ENCODE peak calls at places on chromosomes 16 and 17, in five cellular contexts. One of them, this sample, is unnamed.
A peak's percentile ranks its signal among the peaks of the same experiment; 100 is the strongest.

GRCh38 chr16:20300312-20301097 is 26.8 kb downstream of the GP2 start:
- DNase-seq in body of pancreas: peak; percentile 69
- DNase-seq in ovary: peak; percentile 12
- DNase-seq in Peyer's patch: no peak
- DNase-seq in H54: peak; percentile 64
- DNase-seq in this sample: peak; percentile 40

GRCh38 chr16:5207001-5207523 is 109.5 kb upstream of the EEF2KMT start:
- DNase-seq in body of pancreas: no peak
- DNase-seq in ovary: no peak
- DNase-seq in Peyer's patch: no peak
- DNase-seq in H54: no peak
- DNase-seq in this sample: no peak

GRCh38 chr17:10984163-10984562 is 146.3 kb upstream of the PIRT start:
- DNase-seq in body of pancreas: no peak
- DNase-seq in ovary: no peak
- DNase-seq in Peyer's patch: no peak
- DNase-seq in H54: no peak
- DNase-seq in this sample: no peak

GRCh38 chr17:57724038-57724728 is 20.9 kb downstream of the CCDC182 start:
- DNase-seq in body of pancreas: no peak
- DNase-seq in ovary: no peak
- DNase-seq in Peyer's patch: no peak
- DNase-seq in H54: no peak
- DNase-seq in this sample: peak; percentile 42

GRCh38 chr16:50519001-50519400 is 29.2 kb upstream of the NKD1 start:
- DNase-seq in body of pancreas: no peak
- DNase-seq in ovary: no peak
- DNase-seq in Peyer's patch: no peak
- DNase-seq in H54: no peak
- DNase-seq in this sample: no peak

GRCh38 chr16:83744521-83744981 is 63.2 kb upstream of the HSBP1 start:
- DNase-seq in body of pancreas: no peak
- DNase-seq in ovary: no peak
- DNase-seq in Peyer's patch: peak; percentile 33
- DNase-seq in H54: peak; percentile 74
- DNase-seq in this sample: no peak

GRCh38 chr17:77444653-77445029 is 303.9 kb downstream of the SEC14L1 start:
- DNase-seq in body of pancreas: no peak
- DNase-seq in ovary: peak; percentile 79
- DNase-seq in Peyer's patch: no peak
- DNase-seq in H54: no peak
- DNase-seq in this sample: no peak

GRCh38 chr16:86576591-86577313 is 1.6 kb upstream of the FOXL1 start:
- DNase-seq in body of pancreas: no peak
- DNase-seq in ovary: no peak
- DNase-seq in Peyer's patch: no peak
- DNase-seq in H54: no peak
- DNase-seq in this sample: no peak

GRCh38 chr17:15398736-15399331 is 57.4 kb upstream of the TEKT3 start:
- DNase-seq in body of pancreas: no peak
- DNase-seq in ovary: no peak
- DNase-seq in Peyer's patch: no peak
- DNase-seq in H54: peak; percentile 42
- DNase-seq in this sample: no peak

DNA sequence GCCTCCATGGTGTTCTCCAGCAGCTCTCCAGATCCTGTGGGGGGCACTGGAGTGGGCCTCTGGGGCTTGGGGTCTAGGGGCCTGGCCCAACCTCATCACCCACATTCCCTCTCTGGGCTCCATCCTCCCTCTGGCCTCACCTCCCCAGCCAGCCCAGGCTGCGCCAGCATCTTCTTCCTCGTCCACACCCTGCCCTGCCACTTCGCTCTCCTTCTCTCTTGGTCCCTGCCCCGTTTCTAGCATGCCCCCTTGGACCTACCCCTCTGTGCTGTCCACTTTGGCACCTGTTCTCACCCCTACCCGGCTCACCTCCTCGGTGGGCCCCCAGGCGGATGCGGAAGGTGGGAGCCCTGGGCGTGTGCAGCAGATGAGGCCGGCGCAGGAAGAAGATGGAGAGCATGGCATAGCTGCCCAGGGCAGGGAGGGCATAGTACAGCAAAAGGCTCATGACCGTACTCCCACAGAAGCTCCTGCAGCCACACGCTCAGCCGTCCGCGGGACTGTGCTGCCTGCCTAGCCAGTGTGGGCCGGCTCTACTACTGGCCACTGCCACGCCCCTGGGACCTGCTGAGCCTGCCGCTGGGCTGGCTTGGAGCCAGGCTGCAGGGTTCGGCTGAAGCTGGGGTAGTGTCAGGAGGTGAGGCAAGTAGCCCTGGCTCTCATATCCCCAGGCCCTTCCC is at the start of gene GDPD3:
- DNase-seq in body of pancreas: no peak
- DNase-seq in ovary: no peak
- DNase-seq in Peyer's patch: no peak
- DNase-seq in H54: peak; percentile 70
- DNase-seq in this sample: no peak
- TF ChIP-seq POLR2A in body of pancreas: no peak
- TF ChIP-seq POLR2A in ovary: no peak
- TF ChIP-seq POLR2A in Peyer's patch: peak; percentile 63
- TF ChIP-seq POLR2A in H54: no peak
- TF ChIP-seq POLR2A in this sample: no peak

GRCh38 chr17:48995332-48995870 is 1.8 kb upstream of the IGF2BP1 start:
- DNase-seq in body of pancreas: no peak
- DNase-seq in ovary: no peak
- DNase-seq in Peyer's patch: no peak
- DNase-seq in H54: no peak
- DNase-seq in this sample: no peak
- TF ChIP-seq POLR2A in body of pancreas: no peak
- TF ChIP-seq POLR2A in ovary: no peak
- TF ChIP-seq POLR2A in Peyer's patch: no peak
- TF ChIP-seq POLR2A in H54: no peak
- TF ChIP-seq POLR2A in this sample: no peak

GRCh38 chr17:75239214-75239613 is 22.2 kb downstream of the GGA3 start:
- DNase-seq in body of pancreas: no peak
- DNase-seq in ovary: no peak
- DNase-seq in Peyer's patch: no peak
- DNase-seq in H54: no peak
- DNase-seq in this sample: no peak

GRCh38 chr17:75238684-75239191 is 22.7 kb downstream of the GGA3 start:
- DNase-seq in body of pancreas: peak; percentile 66
- DNase-seq in ovary: peak; percentile 53
- DNase-seq in Peyer's patch: peak; percentile 47
- DNase-seq in H54: peak; percentile 87
- DNase-seq in this sample: peak; percentile 79

GRCh38 chr17:75239778-75240393 is 21.5 kb downstream of the GGA3 start:
- DNase-seq in body of pancreas: no peak
- DNase-seq in ovary: no peak
- DNase-seq in Peyer's patch: no peak
- DNase-seq in H54: no peak
- DNase-seq in this sample: no peak

GRCh38 chr17:75238020-75238580 is 23.3 kb downstream of the GGA3 start:
- DNase-seq in body of pancreas: no peak
- DNase-seq in ovary: no peak
- DNase-seq in Peyer's patch: no peak
- DNase-seq in H54: no peak
- DNase-seq in this sample: no peak

DNA sequence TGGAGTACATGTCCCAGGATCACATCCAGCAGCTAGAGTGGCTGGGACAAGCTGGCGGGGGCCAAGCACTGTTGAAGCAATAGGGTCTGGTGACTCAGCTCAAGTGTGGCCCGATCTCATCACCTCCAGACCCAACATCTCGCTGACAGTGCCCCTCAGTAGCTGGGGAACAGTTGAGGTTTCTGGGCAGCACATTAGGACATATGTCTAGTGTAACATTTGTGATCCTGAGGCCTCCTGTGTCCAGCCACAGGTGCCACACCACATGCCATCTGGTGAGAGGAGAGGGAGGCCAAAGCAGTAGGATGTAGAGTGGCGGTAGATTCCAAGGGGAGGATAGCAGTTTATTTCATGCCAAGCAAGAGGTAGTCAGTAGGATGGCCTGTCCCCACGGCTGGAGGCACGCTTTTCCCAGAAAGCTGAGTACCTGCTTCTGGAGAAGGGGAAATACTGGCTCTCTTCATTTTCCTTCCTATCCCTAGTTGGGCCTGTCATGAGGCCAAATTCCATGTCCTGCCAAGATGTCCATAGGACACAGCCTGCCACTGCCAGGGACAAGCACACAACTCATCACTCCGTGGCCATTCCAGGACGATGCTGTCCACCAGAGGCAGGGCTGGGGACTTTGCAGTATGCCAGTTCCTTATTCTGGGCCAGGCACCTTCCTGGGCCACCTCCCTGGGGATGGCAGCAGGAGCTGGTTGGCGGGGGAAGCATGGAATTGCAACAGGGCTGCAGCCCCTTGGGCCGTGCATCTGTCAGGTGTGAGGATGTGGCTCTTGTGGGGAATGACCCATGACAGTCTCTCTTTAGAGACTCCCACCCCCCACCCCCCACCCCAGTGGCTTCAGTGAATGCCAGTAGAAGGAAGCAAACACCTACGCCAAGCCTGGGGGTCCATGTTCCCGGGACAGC is 24.0 kb downstream of the GGA3 start:
- DNase-seq in body of pancreas: no peak
- DNase-seq in ovary: no peak
- DNase-seq in Peyer's patch: no peak
- DNase-seq in H54: no peak
- DNase-seq in this sample: no peak
- TF ChIP-seq POLR2A in body of pancreas: no peak
- TF ChIP-seq POLR2A in ovary: no peak
- TF ChIP-seq POLR2A in Peyer's patch: no peak
- TF ChIP-seq POLR2A in H54: no peak
- TF ChIP-seq POLR2A in this sample: peak; percentile 31

GRCh38 chr16:58024347-58024672 is 1.2 kb upstream of the MMP15 start:
- DNase-seq in body of pancreas: no peak
- DNase-seq in ovary: no peak
- DNase-seq in Peyer's patch: no peak
- DNase-seq in H54: no peak
- DNase-seq in this sample: no peak

GRCh38 chr16:58019866-58020538 is 5.6 kb upstream of the MMP15 start:
- DNase-seq in body of pancreas: no peak
- DNase-seq in ovary: no peak
- DNase-seq in Peyer's patch: no peak
- DNase-seq in H54: no peak
- DNase-seq in this sample: no peak

GRCh38 chr16:58020628-58021521 is 4.7 kb upstream of the MMP15 start:
- DNase-seq in body of pancreas: peak; percentile 82
- DNase-seq in ovary: peak; percentile 73
- DNase-seq in Peyer's patch: peak; percentile 56
- DNase-seq in H54: no peak
- DNase-seq in this sample: no peak

GRCh38 chr16:58022601-58023371 is 2.8 kb upstream of the MMP15 start:
- DNase-seq in body of pancreas: peak; percentile 81
- DNase-seq in ovary: peak; percentile 81
- DNase-seq in Peyer's patch: no peak
- DNase-seq in H54: peak; percentile 79
- DNase-seq in this sample: no peak

GRCh38 chr16:58021661-58022551 is 3.6 kb upstream of the MMP15 start:
- DNase-seq in body of pancreas: no peak
- DNase-seq in ovary: no peak
- DNase-seq in Peyer's patch: no peak
- DNase-seq in H54: peak; percentile 65
- DNase-seq in this sample: no peak
- TF ChIP-seq POLR2A in body of pancreas: no peak
- TF ChIP-seq POLR2A in ovary: no peak
- TF ChIP-seq POLR2A in Peyer's patch: no peak
- TF ChIP-seq POLR2A in H54: no peak
- TF ChIP-seq POLR2A in this sample: no peak

GRCh38 chr16:30875881-30876791 is 17.7 kb downstream of the BCL7C start:
- DNase-seq in body of pancreas: no peak
- DNase-seq in ovary: no peak
- DNase-seq in Peyer's patch: no peak
- DNase-seq in H54: no peak
- DNase-seq in this sample: peak; percentile 50
- TF ChIP-seq POLR2A in body of pancreas: no peak
- TF ChIP-seq POLR2A in ovary: no peak
- TF ChIP-seq POLR2A in Peyer's patch: no peak
- TF ChIP-seq POLR2A in H54: peak; percentile 34
- TF ChIP-seq POLR2A in this sample: peak; percentile 47